ENCODE peak calls at places on chromosomes 11 and 22, in four cellular contexts. W is Right ventricle myocardium superior; U is activated T-helper 1 cell treated with anti-CD3 and anti-CD28 coated beads, Interleukin-2, amount 50 U/mL, for 16 hours; N is stimulated activated CD4-positive, alpha-beta T cell treated with anti-CD3 and anti-CD28 coated beads, Interleukin-1b, Interleukin-23, amount 100 ng/mL, for 1 hour. Y is an unnamed sample.

GRCh38 chr11:122664188-122664587 is 8.7 kb downstream of the UBASH3B start:
- DNase-seq in U (no peak), W (no peak), N (no peak), Y (no peak)

GRCh38 chr22:31337178-31337577 is 9.0 kb downstream of the PATZ1 start:
- DNase-seq in U (no peak), W (no peak), N (no peak), Y (no peak)

GRCh38 chr11:119590651-119591308 is 138.2 kb downstream of the NECTIN1 start:
- DNase-seq in N (no peak), W (no peak), U (no peak), Y (no peak)

GRCh38 chr11:4375431-4376113 is 7.4 kb upstream of the OR52B4 start:
- DNase-seq in U (no peak), N (no peak), W (no peak), Y (no peak)

GRCh38 chr22:23187871-23188700 is 7.8 kb downstream of the BCR start:
- DNase-seq in N (no peak), W (no peak), U (no peak), Y (no peak)

GRCh38 chr11:48006301-48006992 is 26.1 kb downstream of the PTPRJ start:
- DNase-seq in U (no peak), N (no peak), W (no peak), Y (no peak)

GRCh38 chr11:3840870-3841425 is at the start of gene RHOG:
- DNase-seq in U (no peak), N (peak), W (peak), Y (no peak)

GRCh38 chr22:45689195-45689594 is 17.6 kb downstream of the ATXN10 start:
- DNase-seq in U (no peak), W (no peak), N (no peak), Y (no peak)

GRCh38 chr11:93908689-93909088 is 58.3 kb upstream of the VSTM5 start:
- DNase-seq in U (no peak), W (no peak), N (no peak), Y (no peak)

GRCh38 chr11:35303596-35304392 is 115.6 kb downstream of the SLC1A2 start:
- DNase-seq in N (no peak), W (peak), U (no peak), Y (no peak)

GRCh38 chr22:39021552-39022250 is 774 bp downstream of the APOBEC3D start:
- DNase-seq in U (no peak), W (no peak), N (no peak), Y (no peak)

GRCh38 chr22:35051791-35052190 is 14.2 kb upstream of the ISX start:
- DNase-seq in U (no peak), W (no peak), N (no peak), Y (no peak)

GRCh38 chr11:76410771-76411423 is 29.8 kb downstream of the GVQW3 start:
- DNase-seq in W (no peak), N (no peak), U (no peak), Y (no peak)

GRCh38 chr11:63667993-63668392 is 3.2 kb downstream of the ATL3 start:
- DNase-seq in U (no peak), W (no peak), N (no peak), Y (no peak)

GRCh38 chr11:17991799-17992433 is 20.9 kb downstream of the SERGEF start:
- DNase-seq in N (no peak), W (no peak), U (no peak), Y (peak)

GRCh38 chr11:118194835-118195627 is 18.6 kb upstream of the SCN2B start:
- DNase-seq in U (no peak), W (peak), N (no peak), Y (no peak)

GRCh38 chr11:85835263-85835662 is 19.9 kb upstream of the CCDC83 start:
- DNase-seq in W (no peak), N (no peak), U (no peak), Y (no peak)

GRCh38 chr11:65476632-65477270 is 22.1 kb upstream of the MALAT1 start:
- DNase-seq in N (no peak), W (no peak), U (peak), Y (no peak)

GRCh38 chr11:131495417-131495816 is 125.0 kb downstream of the NTM start:
- DNase-seq in N (no peak), U (no peak), W (peak), Y (no peak)

GRCh38 chr22:26756675-26757293 is 99.4 kb downstream of the MIAT start:
- DNase-seq in W (peak), U (peak), N (peak), Y (no peak)

GRCh38 chr11:35332524-35332923 is 86.8 kb downstream of the SLC1A2 start:
- DNase-seq in W (no peak), N (no peak), U (no peak), Y (no peak)

GRCh38 chr11:17751558-17751957 is 17.0 kb downstream of the KCNC1 start:
- DNase-seq in U (no peak), W (no peak), N (no peak), Y (no peak)

GRCh38 chr22:36327922-36328551 is 59.7 kb downstream of the MYH9 start:
- DNase-seq in W (peak), N (no peak), U (no peak), Y (no peak)

GRCh38 chr11:125772834-125773505 is 5.7 kb downstream of the PATE2 start:
- DNase-seq in N (no peak), U (no peak), W (no peak), Y (no peak)

GRCh38 chr11:45238724-45239123 is 47.4 kb downstream of the SYT13 start:
- DNase-seq in W (no peak), U (no peak), N (no peak), Y (no peak)

GRCh38 chr11:45209904-45210699 is 63.7 kb downstream of the PRDM11 start:
- DNase-seq in N (no peak), W (peak), U (no peak), Y (no peak)

Y was measured in NCI-H1048.